ENCODE peak calls at places on chromosome 11, in four cellular contexts. K, I, E and D are unnamed samples.

GRCh38 chr11:118058311-118059230 is 18.3 kb upstream of the TMPRSS4 start:
- DNase-seq in K (no peak), I (no peak), E (no peak), D (no peak)

GRCh38 chr11:33857924-33858323 is 34.0 kb downstream of the LMO2 start:
- DNase-seq in K (peak; percentile 61), I (no peak), E (peak; percentile 54), D (peak; percentile 63)

GRCh38 chr11:18243783-18244362 is 4.6 kb downstream of the SAA2 start:
- DNase-seq in E (peak; percentile 35), K (peak; percentile 70), I (no peak), D (peak; percentile 50)

GRCh38 chr11:86660011-86660595 is 12.3 kb downstream of the ME3 start:
- DNase-seq in K (no peak), I (no peak), E (no peak), D (no peak)

GRCh38 chr11:12900496-12900895 is 108.6 kb upstream of the RASSF10 start:
- DNase-seq in I (no peak), E (no peak), K (no peak), D (no peak)

GRCh38 chr11:119148855-119149370 is at the start of gene ABCG4:
- DNase-seq in K (no peak), E (no peak), I (no peak), D (no peak)

GRCh38 chr11:27541790-27542189 is 35.2 kb upstream of the LIN7C start:
- DNase-seq in I (no peak), E (no peak), K (no peak), D (no peak)

GRCh38 chr11:11135820-11136476 is 217.1 kb downstream of the CSNK2A3 start:
- DNase-seq in K (no peak), E (no peak), I (no peak), D (no peak)

GRCh38 chr11:69475866-69476714 is 5.4 kb upstream of the LINC01488 start:
- DNase-seq in I (no peak), K (no peak), E (no peak), D (no peak)

GRCh38 chr11:91966368-91966767 is 258.2 kb upstream of the FAT3 start:
- DNase-seq in K (no peak), I (no peak), E (no peak), D (no peak)

GRCh38 chr11:116885951-116886629 is 48.7 kb upstream of the APOA1 start:
- DNase-seq in E (no peak), I (peak; percentile 47), K (no peak), D (no peak)

GRCh38 chr11:116601734-116602636 is 170.8 kb downstream of the BUD13 start:
- DNase-seq in E (no peak), K (no peak), I (peak; percentile 46), D (no peak)

GRCh38 chr11:69480547-69481392 is 693 bp upstream of the LINC01488 start:
- DNase-seq in E (no peak), I (no peak), K (no peak), D (no peak)

GRCh38 chr11:125932301-125932700 is 13.5 kb upstream of the VSIG10L2 start:
- DNase-seq in I (no peak), K (no peak), E (no peak), D (no peak)

GRCh38 chr11:123469089-123469488 is 39.0 kb downstream of the GRAMD1B start:
- DNase-seq in I (no peak), E (no peak), K (no peak), D (no peak)

GRCh38 chr11:131664811-131665210 is 294.4 kb downstream of the NTM start:
- DNase-seq in I (no peak), K (no peak), E (no peak), D (no peak)

GRCh38 chr11:84853841-84854497 is 773.2 kb downstream of the DLG2 start:
- DNase-seq in I (no peak), E (no peak), K (no peak), D (no peak)

GRCh38 chr11:66469441-66469840 is 2.7 kb downstream of the PELI3 start:
- DNase-seq in K (no peak), I (no peak), E (no peak), D (no peak)

GRCh38 chr11:120182790-120183491 is 27.9 kb upstream of the OAF start:
- DNase-seq in I (no peak), E (no peak), K (no peak), D (no peak)

GRCh38 chr11:110948112-110948511 is 235.9 kb upstream of the ARHGAP20 start:
- DNase-seq in E (no peak), I (no peak), K (no peak), D (no peak)

GRCh38 chr11:19259487-19260345 is 19.0 kb upstream of the E2F8 start:
- DNase-seq in E (no peak), K (peak; percentile 58), I (peak; percentile 3), D (peak; percentile 20)